ENCODE peak calls at places on chromosomes 1 and 21, in ten cellular contexts. One of them, this sample, is unnamed.

GRCh38 chr1:31855038-31855845 is 39.4 kb upstream of the SPOCD1 start:
- DNase-seq in NCI-H2029: no peak
- DNase-seq in iris pigment epithelial cell: peak; percentile 80
- DNase-seq in HTR-8/SVneo: peak; percentile 50
- DNase-seq in left colon: no peak
- DNase-seq in skeletal muscle cell: peak; percentile 21
- DNase-seq in breast epithelium: no peak
- DNase-seq in adrenal gland: no peak
- DNase-seq in activated CD4-positive, alpha-beta T cell treated with anti-CD3 and anti-CD28 coated beads, Interleukin-2, amount 50 U/mL, for 24 hours: no peak
- DNase-seq in dermis blood vessel endothelial cell: peak; percentile 38
- DNase-seq in this sample: no peak

GRCh38 chr1:12518956-12519707 is 98.9 kb downstream of the DHRS3 start:
- DNase-seq in NCI-H2029: no peak
- DNase-seq in iris pigment epithelial cell: peak; percentile 74
- DNase-seq in HTR-8/SVneo: no peak
- DNase-seq in left colon: peak; percentile 78
- DNase-seq in skeletal muscle cell: peak; percentile 51
- DNase-seq in breast epithelium: no peak
- DNase-seq in adrenal gland: peak; percentile 36
- DNase-seq in activated CD4-positive, alpha-beta T cell treated with anti-CD3 and anti-CD28 coated beads, Interleukin-2, amount 50 U/mL, for 24 hours: no peak
- DNase-seq in dermis blood vessel endothelial cell: peak; percentile 21
- DNase-seq in this sample: peak; percentile 52

GRCh38 chr1:91707114-91707889 is 178.6 kb downstream of the TGFBR3 start:
- DNase-seq in NCI-H2029: no peak
- DNase-seq in iris pigment epithelial cell: no peak
- DNase-seq in HTR-8/SVneo: no peak
- DNase-seq in left colon: no peak
- DNase-seq in skeletal muscle cell: no peak
- DNase-seq in breast epithelium: no peak
- DNase-seq in adrenal gland: no peak
- DNase-seq in activated CD4-positive, alpha-beta T cell treated with anti-CD3 and anti-CD28 coated beads, Interleukin-2, amount 50 U/mL, for 24 hours: no peak
- DNase-seq in dermis blood vessel endothelial cell: no peak
- DNase-seq in this sample: no peak

GRCh38 chr1:43933386-43934278 is at the start of gene ARTN:
- DNase-seq in NCI-H2029: peak; percentile 48
- DNase-seq in iris pigment epithelial cell: no peak
- DNase-seq in HTR-8/SVneo: no peak
- DNase-seq in left colon: no peak
- DNase-seq in skeletal muscle cell: no peak
- DNase-seq in breast epithelium: no peak
- DNase-seq in adrenal gland: peak; percentile 46
- DNase-seq in activated CD4-positive, alpha-beta T cell treated with anti-CD3 and anti-CD28 coated beads, Interleukin-2, amount 50 U/mL, for 24 hours: no peak
- DNase-seq in dermis blood vessel endothelial cell: peak; percentile 16
- DNase-seq in this sample: no peak

GRCh38 chr1:88801575-88802208 is 89.7 kb downstream of the GTF2B start:
- DNase-seq in NCI-H2029: no peak
- DNase-seq in iris pigment epithelial cell: peak; percentile 70
- DNase-seq in HTR-8/SVneo: no peak
- DNase-seq in left colon: no peak
- DNase-seq in skeletal muscle cell: peak; percentile 34
- DNase-seq in breast epithelium: no peak
- DNase-seq in adrenal gland: no peak
- DNase-seq in activated CD4-positive, alpha-beta T cell treated with anti-CD3 and anti-CD28 coated beads, Interleukin-2, amount 50 U/mL, for 24 hours: no peak
- DNase-seq in dermis blood vessel endothelial cell: peak; percentile 20
- DNase-seq in this sample: no peak

GRCh38 chr1:161934278-161934608 is 89.4 kb downstream of the OLFML2B start:
- DNase-seq in NCI-H2029: no peak
- DNase-seq in iris pigment epithelial cell: no peak
- DNase-seq in HTR-8/SVneo: no peak
- DNase-seq in left colon: no peak
- DNase-seq in skeletal muscle cell: no peak
- DNase-seq in breast epithelium: no peak
- DNase-seq in adrenal gland: no peak
- DNase-seq in activated CD4-positive, alpha-beta T cell treated with anti-CD3 and anti-CD28 coated beads, Interleukin-2, amount 50 U/mL, for 24 hours: no peak
- DNase-seq in dermis blood vessel endothelial cell: no peak
- DNase-seq in this sample: no peak

GRCh38 chr21:43726686-43727570 is 8.0 kb downstream of the PDXK start:
- DNase-seq in NCI-H2029: no peak
- DNase-seq in iris pigment epithelial cell: no peak
- DNase-seq in HTR-8/SVneo: no peak
- DNase-seq in left colon: no peak
- DNase-seq in skeletal muscle cell: no peak
- DNase-seq in breast epithelium: peak; percentile 65
- DNase-seq in adrenal gland: peak; percentile 87
- DNase-seq in activated CD4-positive, alpha-beta T cell treated with anti-CD3 and anti-CD28 coated beads, Interleukin-2, amount 50 U/mL, for 24 hours: no peak
- DNase-seq in dermis blood vessel endothelial cell: no peak
- DNase-seq in this sample: no peak

GRCh38 chr1:91511386-91511785 is 10.7 kb downstream of the CDC7 start:
- DNase-seq in NCI-H2029: peak; percentile 32
- DNase-seq in iris pigment epithelial cell: peak; percentile 60
- DNase-seq in HTR-8/SVneo: no peak
- DNase-seq in left colon: no peak
- DNase-seq in skeletal muscle cell: no peak
- DNase-seq in breast epithelium: no peak
- DNase-seq in adrenal gland: no peak
- DNase-seq in activated CD4-positive, alpha-beta T cell treated with anti-CD3 and anti-CD28 coated beads, Interleukin-2, amount 50 U/mL, for 24 hours: no peak
- DNase-seq in dermis blood vessel endothelial cell: peak; percentile 73
- DNase-seq in this sample: no peak

GRCh38 chr1:100322436-100323211 is 29.7 kb upstream of the CDC14A start:
- DNase-seq in NCI-H2029: no peak
- DNase-seq in iris pigment epithelial cell: peak; percentile 63
- DNase-seq in HTR-8/SVneo: no peak
- DNase-seq in left colon: no peak
- DNase-seq in skeletal muscle cell: peak; percentile 22
- DNase-seq in breast epithelium: no peak
- DNase-seq in adrenal gland: no peak
- DNase-seq in activated CD4-positive, alpha-beta T cell treated with anti-CD3 and anti-CD28 coated beads, Interleukin-2, amount 50 U/mL, for 24 hours: no peak
- DNase-seq in dermis blood vessel endothelial cell: no peak
- DNase-seq in this sample: no peak

GRCh38 chr1:40973912-40974311 is 5.6 kb upstream of the CTPS1 start:
- DNase-seq in NCI-H2029: no peak
- DNase-seq in iris pigment epithelial cell: no peak
- DNase-seq in HTR-8/SVneo: no peak
- DNase-seq in left colon: no peak
- DNase-seq in skeletal muscle cell: no peak
- DNase-seq in breast epithelium: no peak
- DNase-seq in adrenal gland: no peak
- DNase-seq in activated CD4-positive, alpha-beta T cell treated with anti-CD3 and anti-CD28 coated beads, Interleukin-2, amount 50 U/mL, for 24 hours: no peak
- DNase-seq in dermis blood vessel endothelial cell: no peak
- DNase-seq in this sample: no peak

GRCh38 chr1:109426278-109427170 is at the start of gene PSMA5:
- DNase-seq in NCI-H2029: peak; percentile 96
- DNase-seq in iris pigment epithelial cell: peak; percentile 100
- DNase-seq in HTR-8/SVneo: peak; percentile 89
- DNase-seq in left colon: peak; percentile 99
- DNase-seq in skeletal muscle cell: peak; percentile 98
- DNase-seq in breast epithelium: peak; percentile 98
- DNase-seq in adrenal gland: peak; percentile 99
- DNase-seq in activated CD4-positive, alpha-beta T cell treated with anti-CD3 and anti-CD28 coated beads, Interleukin-2, amount 50 U/mL, for 24 hours: peak; percentile 74
- DNase-seq in dermis blood vessel endothelial cell: peak; percentile 100
- DNase-seq in this sample: peak; percentile 99

GRCh38 chr1:67732750-67733151 is 47.8 kb downstream of the GADD45A start:
- DNase-seq in NCI-H2029: no peak
- DNase-seq in iris pigment epithelial cell: peak; percentile 87
- DNase-seq in HTR-8/SVneo: no peak
- DNase-seq in left colon: no peak
- DNase-seq in skeletal muscle cell: peak; percentile 88
- DNase-seq in breast epithelium: no peak
- DNase-seq in adrenal gland: peak; percentile 42
- DNase-seq in activated CD4-positive, alpha-beta T cell treated with anti-CD3 and anti-CD28 coated beads, Interleukin-2, amount 50 U/mL, for 24 hours: no peak
- DNase-seq in dermis blood vessel endothelial cell: peak; percentile 71
- DNase-seq in this sample: no peak

GRCh38 chr1:76759950-76760349 is 107.3 kb upstream of the ST6GALNAC5 start:
- DNase-seq in NCI-H2029: peak; percentile 86
- DNase-seq in iris pigment epithelial cell: peak; percentile 53
- DNase-seq in HTR-8/SVneo: no peak
- DNase-seq in left colon: no peak
- DNase-seq in skeletal muscle cell: peak; percentile 27
- DNase-seq in breast epithelium: no peak
- DNase-seq in adrenal gland: no peak
- DNase-seq in activated CD4-positive, alpha-beta T cell treated with anti-CD3 and anti-CD28 coated beads, Interleukin-2, amount 50 U/mL, for 24 hours: no peak
- DNase-seq in dermis blood vessel endothelial cell: peak; percentile 1
- DNase-seq in this sample: no peak

GRCh38 chr1:54699936-54700525 is 15.6 kb upstream of the TTC4 start:
- DNase-seq in NCI-H2029: no peak
- DNase-seq in iris pigment epithelial cell: no peak
- DNase-seq in HTR-8/SVneo: no peak
- DNase-seq in left colon: no peak
- DNase-seq in skeletal muscle cell: no peak
- DNase-seq in breast epithelium: no peak
- DNase-seq in adrenal gland: no peak
- DNase-seq in activated CD4-positive, alpha-beta T cell treated with anti-CD3 and anti-CD28 coated beads, Interleukin-2, amount 50 U/mL, for 24 hours: no peak
- DNase-seq in dermis blood vessel endothelial cell: no peak
- DNase-seq in this sample: no peak

GRCh38 chr1:166950156-166950555 is 25.2 kb downstream of the ILDR2 start:
- DNase-seq in NCI-H2029: no peak
- DNase-seq in iris pigment epithelial cell: no peak
- DNase-seq in HTR-8/SVneo: no peak
- DNase-seq in left colon: no peak
- DNase-seq in skeletal muscle cell: no peak
- DNase-seq in breast epithelium: no peak
- DNase-seq in adrenal gland: no peak
- DNase-seq in activated CD4-positive, alpha-beta T cell treated with anti-CD3 and anti-CD28 coated beads, Interleukin-2, amount 50 U/mL, for 24 hours: no peak
- DNase-seq in dermis blood vessel endothelial cell: no peak
- DNase-seq in this sample: no peak

GRCh38 chr1:2375246-2375922 is 16.0 kb downstream of the MORN1 start:
- DNase-seq in NCI-H2029: no peak
- DNase-seq in iris pigment epithelial cell: no peak
- DNase-seq in HTR-8/SVneo: no peak
- DNase-seq in left colon: peak; percentile 21
- DNase-seq in skeletal muscle cell: no peak
- DNase-seq in breast epithelium: no peak
- DNase-seq in adrenal gland: peak; percentile 11
- DNase-seq in activated CD4-positive, alpha-beta T cell treated with anti-CD3 and anti-CD28 coated beads, Interleukin-2, amount 50 U/mL, for 24 hours: no peak
- DNase-seq in dermis blood vessel endothelial cell: no peak
- DNase-seq in this sample: no peak

GRCh38 chr1:11908139-11909021 is 17.8 kb downstream of the KIAA2013 start:
- DNase-seq in NCI-H2029: peak; percentile 94
- DNase-seq in iris pigment epithelial cell: peak; percentile 98
- DNase-seq in HTR-8/SVneo: peak; percentile 66
- DNase-seq in left colon: peak; percentile 92
- DNase-seq in skeletal muscle cell: peak; percentile 100
- DNase-seq in breast epithelium: peak; percentile 93
- DNase-seq in adrenal gland: peak; percentile 85
- DNase-seq in activated CD4-positive, alpha-beta T cell treated with anti-CD3 and anti-CD28 coated beads, Interleukin-2, amount 50 U/mL, for 24 hours: peak; percentile 66
- DNase-seq in dermis blood vessel endothelial cell: peak; percentile 96
- DNase-seq in this sample: peak; percentile 88

GRCh38 chr1:78095618-78096416 is 50.1 kb downstream of the GIPC2 start:
- DNase-seq in NCI-H2029: no peak
- DNase-seq in iris pigment epithelial cell: peak; percentile 92
- DNase-seq in HTR-8/SVneo: no peak
- DNase-seq in left colon: no peak
- DNase-seq in skeletal muscle cell: peak; percentile 85
- DNase-seq in breast epithelium: no peak
- DNase-seq in adrenal gland: no peak
- DNase-seq in activated CD4-positive, alpha-beta T cell treated with anti-CD3 and anti-CD28 coated beads, Interleukin-2, amount 50 U/mL, for 24 hours: no peak
- DNase-seq in dermis blood vessel endothelial cell: peak; percentile 80
- DNase-seq in this sample: no peak

GRCh38 chr1:54263601-54264226 is 63.7 kb downstream of the MRPL37 start:
- DNase-seq in NCI-H2029: no peak
- DNase-seq in iris pigment epithelial cell: no peak
- DNase-seq in HTR-8/SVneo: no peak
- DNase-seq in left colon: no peak
- DNase-seq in skeletal muscle cell: no peak
- DNase-seq in breast epithelium: no peak
- DNase-seq in adrenal gland: no peak
- DNase-seq in activated CD4-positive, alpha-beta T cell treated with anti-CD3 and anti-CD28 coated beads, Interleukin-2, amount 50 U/mL, for 24 hours: no peak
- DNase-seq in dermis blood vessel endothelial cell: no peak
- DNase-seq in this sample: no peak

GRCh38 chr1:171217658-171218443 is 30.4 kb upstream of the FMO1 start:
- DNase-seq in NCI-H2029: no peak
- DNase-seq in iris pigment epithelial cell: no peak
- DNase-seq in HTR-8/SVneo: no peak
- DNase-seq in left colon: no peak
- DNase-seq in skeletal muscle cell: no peak
- DNase-seq in breast epithelium: peak; percentile 52
- DNase-seq in adrenal gland: no peak
- DNase-seq in activated CD4-positive, alpha-beta T cell treated with anti-CD3 and anti-CD28 coated beads, Interleukin-2, amount 50 U/mL, for 24 hours: no peak
- DNase-seq in dermis blood vessel endothelial cell: no peak
- DNase-seq in this sample: no peak

GRCh38 chr1:6378096-6378746 is 15.3 kb downstream of the ACOT7 start:
- DNase-seq in NCI-H2029: no peak
- DNase-seq in iris pigment epithelial cell: no peak
- DNase-seq in HTR-8/SVneo: no peak
- DNase-seq in left colon: no peak
- DNase-seq in skeletal muscle cell: no peak
- DNase-seq in breast epithelium: no peak
- DNase-seq in adrenal gland: no peak
- DNase-seq in activated CD4-positive, alpha-beta T cell treated with anti-CD3 and anti-CD28 coated beads, Interleukin-2, amount 50 U/mL, for 24 hours: no peak
- DNase-seq in dermis blood vessel endothelial cell: peak; percentile 29
- DNase-seq in this sample: no peak

GRCh38 chr1:43453442-43454269 is at the start of gene HYI:
- DNase-seq in NCI-H2029: peak; percentile 97
- DNase-seq in iris pigment epithelial cell: peak; percentile 88
- DNase-seq in HTR-8/SVneo: peak; percentile 75
- DNase-seq in left colon: peak; percentile 93
- DNase-seq in skeletal muscle cell: peak; percentile 50
- DNase-seq in breast epithelium: peak; percentile 75
- DNase-seq in adrenal gland: peak; percentile 90
- DNase-seq in activated CD4-positive, alpha-beta T cell treated with anti-CD3 and anti-CD28 coated beads, Interleukin-2, amount 50 U/mL, for 24 hours: peak; percentile 25
- DNase-seq in dermis blood vessel endothelial cell: peak; percentile 92
- DNase-seq in this sample: peak; percentile 63

GRCh38 chr1:23577056-23577985 is 18.0 kb upstream of the ID3 start:
- DNase-seq in NCI-H2029: no peak
- DNase-seq in iris pigment epithelial cell: peak; percentile 96
- DNase-seq in HTR-8/SVneo: no peak
- DNase-seq in left colon: peak; percentile 41
- DNase-seq in skeletal muscle cell: peak; percentile 76
- DNase-seq in breast epithelium: no peak
- DNase-seq in adrenal gland: peak; percentile 35
- DNase-seq in activated CD4-positive, alpha-beta T cell treated with anti-CD3 and anti-CD28 coated beads, Interleukin-2, amount 50 U/mL, for 24 hours: no peak
- DNase-seq in dermis blood vessel endothelial cell: peak; percentile 79
- DNase-seq in this sample: no peak

GRCh38 chr1:37602750-37603694 is 7.3 kb upstream of the GNL2 start:
- DNase-seq in NCI-H2029: peak; percentile 63
- DNase-seq in iris pigment epithelial cell: peak; percentile 29
- DNase-seq in HTR-8/SVneo: peak; percentile 35
- DNase-seq in left colon: no peak
- DNase-seq in skeletal muscle cell: no peak
- DNase-seq in breast epithelium: no peak
- DNase-seq in adrenal gland: peak; percentile 22
- DNase-seq in activated CD4-positive, alpha-beta T cell treated with anti-CD3 and anti-CD28 coated beads, Interleukin-2, amount 50 U/mL, for 24 hours: no peak
- DNase-seq in dermis blood vessel endothelial cell: peak; percentile 45
- DNase-seq in this sample: no peak

GRCh38 chr1:218345673-218346390 is 696 bp downstream of the TGFB2 start:
- DNase-seq in NCI-H2029: peak; percentile 30
- DNase-seq in iris pigment epithelial cell: peak; percentile 78
- DNase-seq in HTR-8/SVneo: no peak
- DNase-seq in left colon: peak; percentile 53
- DNase-seq in skeletal muscle cell: no peak
- DNase-seq in breast epithelium: peak; percentile 30
- DNase-seq in adrenal gland: peak; percentile 72
- DNase-seq in activated CD4-positive, alpha-beta T cell treated with anti-CD3 and anti-CD28 coated beads, Interleukin-2, amount 50 U/mL, for 24 hours: no peak
- DNase-seq in dermis blood vessel endothelial cell: peak; percentile 74
- DNase-seq in this sample: peak; percentile 72

GRCh38 chr1:16026723-16027484 is 5.1 kb downstream of the CLCNKA start:
- DNase-seq in NCI-H2029: no peak
- DNase-seq in iris pigment epithelial cell: no peak
- DNase-seq in HTR-8/SVneo: no peak
- DNase-seq in left colon: no peak
- DNase-seq in skeletal muscle cell: no peak
- DNase-seq in breast epithelium: no peak
- DNase-seq in adrenal gland: no peak
- DNase-seq in activated CD4-positive, alpha-beta T cell treated with anti-CD3 and anti-CD28 coated beads, Interleukin-2, amount 50 U/mL, for 24 hours: peak; percentile 23
- DNase-seq in dermis blood vessel endothelial cell: no peak
- DNase-seq in this sample: no peak

GRCh38 chr1:110339427-110340206 is 440 bp downstream of the RBM15 start:
- DNase-seq in NCI-H2029: no peak
- DNase-seq in iris pigment epithelial cell: peak; percentile 67
- DNase-seq in HTR-8/SVneo: peak; percentile 6
- DNase-seq in left colon: no peak
- DNase-seq in skeletal muscle cell: no peak
- DNase-seq in breast epithelium: peak; percentile 47
- DNase-seq in adrenal gland: peak; percentile 77
- DNase-seq in activated CD4-positive, alpha-beta T cell treated with anti-CD3 and anti-CD28 coated beads, Interleukin-2, amount 50 U/mL, for 24 hours: peak; percentile 15
- DNase-seq in dermis blood vessel endothelial cell: peak; percentile 58
- DNase-seq in this sample: peak; percentile 59

GRCh38 chr1:181127898-181128453 is 39.5 kb downstream of the IER5 start:
- DNase-seq in NCI-H2029: no peak
- DNase-seq in iris pigment epithelial cell: peak; percentile 80
- DNase-seq in HTR-8/SVneo: no peak
- DNase-seq in left colon: no peak
- DNase-seq in skeletal muscle cell: no peak
- DNase-seq in breast epithelium: no peak
- DNase-seq in adrenal gland: no peak
- DNase-seq in activated CD4-positive, alpha-beta T cell treated with anti-CD3 and anti-CD28 coated beads, Interleukin-2, amount 50 U/mL, for 24 hours: no peak
- DNase-seq in dermis blood vessel endothelial cell: no peak
- DNase-seq in this sample: no peak